ENCODE peak calls at places on chromosomes 4 and X, in five cellular contexts. U is psoas muscle, Y is lower leg skin, P is endodermal cell, R is fibroblast of mammary gland. S is an unnamed sample.

GRCh38 chr4:6527683-6528595 is 47.0 kb upstream of the MAN2B2 start:
- DNase-seq in P (peak; percentile 77), U (no peak), R (no peak), Y (no peak), S (no peak)

GRCh38 chrX:149074429-149074828 is 430.7 kb downstream of the IDS start:
- DNase-seq in R (peak; percentile 75), Y (peak; percentile 88), U (peak; percentile 57), P (no peak), S (no peak)

GRCh38 chrX:103442536-103442901 is 66.2 kb downstream of the BEX3 start:
- DNase-seq in U (no peak), R (peak; percentile 83), Y (no peak), P (no peak), S (no peak)

GRCh38 chr4:141329174-141329569 is 108.5 kb downstream of the ZNF330 start:
- DNase-seq in R (peak; percentile 92), U (no peak), Y (no peak), P (no peak), S (no peak)

GRCh38 chr4:45692131-45692530 is 431.7 kb downstream of the GABRG1 start:
- DNase-seq in U (no peak), Y (no peak), R (no peak), P (no peak), S (no peak)

GRCh38 chr4:67549123-67549522 is 3.8 kb upstream of the CENPC start:
- DNase-seq in Y (no peak), U (no peak), P (no peak), R (peak; percentile 45), S (no peak)

GRCh38 chr4:150224896-150225591 is 146.8 kb downstream of the DCLK2 start:
- DNase-seq in U (no peak), Y (no peak), P (peak; percentile 78), R (peak; percentile 97), S (no peak)

GRCh38 chrX:1609759-1610158 is 5.1 kb upstream of the ASMT start:
- DNase-seq in P (no peak), Y (no peak), R (no peak), U (no peak), S (no peak)

GRCh38 chr4:61638600-61638999 is 438.5 kb downstream of the ADGRL3 start:
- DNase-seq in R (no peak), Y (no peak), U (no peak), P (no peak), S (no peak)

GRCh38 chr4:91734682-91735081 is 569.1 kb upstream of the GRID2 start:
- DNase-seq in Y (no peak), P (no peak), R (no peak), U (no peak), S (no peak)
- TF ChIP-seq CTCF in Y (no peak), P (peak; percentile 62), R (no peak), U (no peak), S (no peak)

DNA sequence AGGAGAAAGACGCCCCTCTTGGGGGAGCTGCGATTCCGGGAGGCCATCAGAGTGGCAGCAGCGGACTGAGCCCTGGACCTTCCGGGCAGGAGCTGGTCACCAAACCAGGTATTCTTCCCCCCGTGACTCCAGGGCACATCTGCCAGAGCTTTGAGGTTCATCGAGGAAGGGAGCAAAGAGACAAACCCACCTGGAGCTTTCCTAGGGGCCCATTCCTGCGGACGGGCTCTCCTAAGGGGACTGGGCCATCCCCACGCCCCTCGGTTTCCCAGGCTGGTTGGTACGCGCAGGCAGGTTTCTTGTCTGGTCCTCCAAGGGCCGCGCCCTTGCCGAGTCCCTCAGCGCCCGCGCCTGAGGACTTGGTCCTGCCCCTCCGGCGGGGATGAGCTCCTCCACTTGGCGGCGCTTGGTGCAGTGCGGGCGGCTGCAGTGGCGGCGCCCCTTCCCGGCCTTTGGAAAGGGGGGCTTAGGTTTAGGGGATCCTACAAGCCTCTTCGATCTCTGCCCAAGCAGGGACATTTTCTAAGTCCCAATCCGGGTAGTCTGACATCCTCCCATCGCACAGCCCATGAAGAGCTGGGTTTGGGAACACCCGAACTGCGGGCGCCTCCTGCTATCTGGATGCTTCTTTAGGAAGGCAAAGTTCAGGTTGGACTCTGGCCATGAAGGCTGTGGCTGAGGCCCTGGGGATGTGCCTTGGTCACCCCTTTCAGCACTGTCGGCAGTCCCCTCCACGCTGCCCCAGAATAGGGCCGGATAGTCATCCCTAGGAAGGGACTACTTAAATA is 543 bp downstream of the STBD1 start:
- DNase-seq in R (peak; percentile 41), P (peak; percentile 90), Y (peak; percentile 91), U (peak; percentile 83), S (no peak)
- TF ChIP-seq CTCF in R (peak; percentile 24), P (peak; percentile 60), Y (no peak), U (peak; percentile 15), S (no peak)

DNA sequence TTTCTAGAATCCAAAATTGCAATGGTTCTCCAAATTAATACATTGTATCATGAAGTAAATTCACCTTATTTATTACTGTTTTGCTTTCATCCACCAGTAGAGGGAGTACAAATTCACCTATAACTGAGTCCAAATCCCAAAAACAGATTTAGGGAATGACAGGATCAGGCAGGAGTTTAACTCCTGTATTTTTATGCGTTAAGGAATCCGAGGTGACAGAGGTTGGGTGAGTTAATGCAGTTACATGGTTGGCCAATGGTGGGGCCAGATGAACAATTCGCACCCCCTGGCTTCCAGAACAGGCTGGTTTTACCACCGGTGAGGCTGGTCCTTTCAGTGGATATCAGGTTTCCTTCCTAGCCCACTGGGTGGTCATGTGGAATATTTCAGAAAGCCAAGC is 82.4 kb downstream of the MTNR1A start:
- DNase-seq in U (no peak), Y (no peak), P (peak; percentile 57), R (peak; percentile 57), S (no peak)
- TF ChIP-seq CTCF in U (peak; percentile 27), Y (no peak), P (peak; percentile 82), R (peak; percentile 62), S (no peak)

GRCh38 chrX:25022499-25023325 is 6.9 kb upstream of the ARX start:
- DNase-seq in P (peak; percentile 71), R (no peak), Y (no peak), U (no peak), S (no peak)
- TF ChIP-seq CTCF in P (peak; percentile 68), R (no peak), Y (no peak), U (no peak), S (no peak)

GRCh38 chrX:131544218-131544617 is 344 bp downstream of the OR13H1 start:
- DNase-seq in P (no peak), R (no peak), U (no peak), Y (no peak), S (no peak)
- TF ChIP-seq CTCF in P (peak; percentile 47), R (no peak), U (no peak), Y (no peak), S (no peak)

GRCh38 chrX:3963980-3964379 is 250.5 kb upstream of the PRKX start:
- DNase-seq in R (no peak), Y (no peak), U (no peak), P (no peak), S (no peak)

GRCh38 chrX:3960952-3961351 is 247.5 kb upstream of the PRKX start:
- DNase-seq in R (no peak), P (no peak), U (no peak), Y (no peak), S (no peak)

GRCh38 chrX:3962511-3963350 is 249.3 kb upstream of the PRKX start:
- DNase-seq in U (no peak), P (peak; percentile 68), R (peak; percentile 22), Y (no peak), S (no peak)
- TF ChIP-seq CTCF in U (peak; percentile 34), P (peak; percentile 82), R (peak; percentile 50), Y (no peak), S (peak; percentile 23)

GRCh38 chr4:34417160-34417559 is 1827.2 kb downstream of the ARAP2 start:
- DNase-seq in U (no peak), P (no peak), Y (no peak), R (peak; percentile 17), S (no peak)

GRCh38 chr4:34422472-34422871 is 1821.8 kb downstream of the ARAP2 start:
- DNase-seq in U (no peak), R (peak; percentile 46), P (no peak), Y (no peak), S (no peak)
- TF ChIP-seq CTCF in U (no peak), R (peak; percentile 24), P (no peak), Y (no peak), S (no peak)

GRCh38 chr4:23083391-23083790 is 390.7 kb downstream of the GBA3 start:
- DNase-seq in Y (no peak), U (no peak), R (no peak), P (no peak), S (no peak)
- TF ChIP-seq CTCF in Y (no peak), U (no peak), R (no peak), P (no peak), S (no peak)

GRCh38 chr4:153205757-153206156 is 1.5 kb downstream of the TRIM2 start:
- DNase-seq in P (peak; percentile 90), Y (no peak), U (no peak), R (peak; percentile 25), S (no peak)

GRCh38 chr4:153207027-153207426 is 2.8 kb downstream of the TRIM2 start:
- DNase-seq in P (peak; percentile 73), U (no peak), R (no peak), Y (no peak), S (no peak)

GRCh38 chr4:153206534-153206933 is 2.3 kb downstream of the TRIM2 start:
- DNase-seq in P (peak; percentile 86), R (no peak), U (no peak), Y (no peak), S (no peak)

GRCh38 chr4:153204247-153205027 is at the start of gene TRIM2:
- DNase-seq in P (peak; percentile 90), R (peak; percentile 81), U (peak; percentile 70), Y (peak; percentile 92), S (no peak)

GRCh38 chr4:153205028-153205648 is 895 bp downstream of the TRIM2 start:
- DNase-seq in R (no peak), Y (no peak), U (no peak), P (peak; percentile 83), S (no peak)
- TF ChIP-seq CTCF in R (no peak), Y (no peak), U (no peak), P (peak; percentile 58), S (no peak)

DNA sequence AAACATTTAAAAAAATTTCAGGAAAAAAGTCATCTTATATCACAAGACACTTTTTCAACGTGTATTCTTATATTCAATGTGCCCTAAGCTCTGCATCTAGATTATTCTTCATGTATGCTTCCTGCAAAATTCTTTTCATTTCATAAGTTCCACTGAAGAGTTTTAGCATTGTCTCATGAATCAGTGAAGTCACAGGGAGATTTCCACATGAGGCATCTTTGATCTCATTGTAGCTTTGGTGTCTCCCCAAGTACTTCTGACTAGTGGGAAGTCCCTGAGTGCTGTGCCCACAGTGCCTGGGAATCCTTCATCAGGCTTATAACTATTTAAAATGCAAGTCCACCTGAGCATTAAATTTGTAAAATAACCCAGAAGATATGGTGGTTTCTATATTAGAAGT is 123.8 kb downstream of the MAD2L1 start:
- DNase-seq in Y (no peak), P (no peak), R (peak; percentile 1), U (no peak), S (no peak)
- TF ChIP-seq CTCF in Y (no peak), P (no peak), R (no peak), U (no peak), S (no peak)